ENCODE peak calls at places on chromosomes 2 and 18, in nine cellular contexts. Q is mesothelial cell of epicardium; H is fibroblast of the aortic adventitia; N is mesendoderm; R is nephron progenitor cell; A is germinal center; W is effector memory CD4-positive, alpha-beta T cell; K is brain microvascular endothelial cell; Y is pons. F is an unnamed sample.
A peak's percentile ranks its signal among the peaks of the same experiment; 100 is the strongest.

GRCh38 chr2:168216351-168217005 is 30.9 kb downstream of the STK39 start:
- DNase-seq in Y (no peak), A (no peak), K (no peak), N (no peak), H (peak; percentile 40), R (no peak), W (no peak), Q (no peak), F (peak; percentile 58)

GRCh38 chr2:118842687-118843491 is 4.6 kb downstream of the EN1 start:
- DNase-seq in K (no peak), R (peak; percentile 56), Q (no peak), N (peak; percentile 62), H (no peak), A (no peak), W (no peak), Y (no peak), F (no peak)

GRCh38 chr2:200357845-200358244 is 51.4 kb downstream of the SPATS2L start:
- DNase-seq in A (no peak), Y (no peak), K (no peak), R (no peak), N (no peak), Q (no peak), H (peak; percentile 70), W (no peak), F (peak; percentile 51)

GRCh38 chr2:9474361-9475117 is at the start of gene IAH1:
- DNase-seq in Y (peak; percentile 57), R (peak; percentile 52), Q (peak; percentile 51), N (peak; percentile 36), K (no peak), W (peak; percentile 66), H (peak; percentile 30), A (peak; percentile 86), F (peak; percentile 77)

GRCh38 chr2:8568543-8569302 is 113.1 kb upstream of the ID2 start:
- DNase-seq in W (no peak), Y (no peak), H (peak; percentile 37), K (no peak), A (no peak), R (no peak), N (no peak), Q (no peak), F (no peak)

GRCh38 chr2:37287966-37288365 is 36.7 kb downstream of the PRKD3 start:
- DNase-seq in N (peak; percentile 37), W (no peak), Y (no peak), R (no peak), Q (no peak), K (no peak), A (peak; percentile 18), H (no peak), F (no peak)

GRCh38 chr18:55054591-55054990 is 95.3 kb upstream of the CCDC68 start:
- DNase-seq in R (no peak), W (no peak), A (no peak), K (no peak), H (no peak), Q (no peak), Y (peak; percentile 52), N (no peak), F (peak; percentile 64)

GRCh38 chr2:218679119-218679518 is 7.2 kb downstream of the STK36 start:
- DNase-seq in K (no peak), R (no peak), N (no peak), W (no peak), Y (no peak), H (no peak), A (no peak), Q (no peak), F (peak; percentile 54)

GRCh38 chr18:44509048-44509447 is 171.6 kb upstream of the SETBP1 start:
- DNase-seq in Y (no peak), H (no peak), W (no peak), Q (no peak), A (no peak), N (no peak), K (no peak), R (no peak), F (no peak)

GRCh38 chr2:58304843-58305242 is 63.7 kb upstream of the FANCL start:
- DNase-seq in Q (no peak), H (no peak), Y (no peak), A (no peak), W (no peak), K (no peak), R (no peak), N (peak; percentile 67), F (no peak)

GRCh38 chr18:67919316-67919715 is 402.8 kb upstream of the DSEL start:
- DNase-seq in H (no peak), N (no peak), Q (no peak), W (no peak), Y (no peak), R (no peak), K (no peak), A (no peak), F (no peak)

GRCh38 chr2:119259296-119259860 is 35.7 kb downstream of the STEAP3 start:
- DNase-seq in N (peak; percentile 47), R (no peak), H (peak; percentile 13), Y (peak; percentile 87), W (no peak), Q (no peak), K (no peak), A (no peak), F (no peak)

GRCh38 chr2:234496835-234497591 is at the start of gene ARL4C:
- DNase-seq in R (peak; percentile 82), K (peak; percentile 25), W (peak; percentile 68), Y (no peak), Q (peak; percentile 73), A (peak; percentile 79), N (peak; percentile 81), H (peak; percentile 43), F (peak; percentile 89)

GRCh38 chr2:27871805-27872204 is 18.4 kb downstream of the RBKS start:
- DNase-seq in Y (no peak), R (no peak), Q (no peak), N (peak; percentile 5), A (no peak), H (no peak), K (no peak), W (no peak), F (no peak)

GRCh38 chr18:3189884-3190283 is 29.9 kb downstream of the MYOM1 start:
- DNase-seq in Y (no peak), N (no peak), A (no peak), K (no peak), W (no peak), H (no peak), R (no peak), Q (no peak), F (no peak)

GRCh38 chr2:217076651-217077232 is 216.9 kb upstream of the TNP1 start:
- DNase-seq in Y (no peak), A (no peak), Q (no peak), K (no peak), N (no peak), W (no peak), R (peak; percentile 26), H (no peak), F (no peak)

GRCh38 chr18:75016025-75016717 is 192.8 kb downstream of the PTGR3 start:
- DNase-seq in K (no peak), Q (no peak), N (no peak), H (no peak), A (peak; percentile 16), W (no peak), Y (no peak), R (no peak), F (no peak)

GRCh38 chr2:128354731-128355470 is 36.2 kb upstream of the HS6ST1 start:
- DNase-seq in W (no peak), Q (no peak), N (no peak), K (peak; percentile 39), A (no peak), Y (no peak), R (no peak), H (peak; percentile 71), F (peak; percentile 69)

GRCh38 chr2:162153608-162154224 is 1.7 kb upstream of the GCG start:
- DNase-seq in K (peak; percentile 35), R (peak; percentile 70), W (no peak), A (peak; percentile 25), Q (peak; percentile 51), H (peak; percentile 39), N (peak; percentile 69), Y (peak; percentile 25), F (peak; percentile 53)

GRCh38 chr2:18439716-18440115 is 120.7 kb downstream of the RDH14 start:
- DNase-seq in N (no peak), Q (no peak), H (no peak), W (no peak), A (no peak), Y (no peak), K (no peak), R (no peak), F (no peak)

GRCh38 chr18:39211461-39211860 is 1645.9 kb upstream of the CELF4 start:
- DNase-seq in Y (no peak), N (no peak), Q (no peak), W (no peak), R (no peak), K (no peak), H (no peak), A (no peak), F (no peak)

GRCh38 chr2:171217330-171217729 is 56.6 kb upstream of the TLK1 start:
- DNase-seq in Q (no peak), R (no peak), Y (no peak), H (no peak), W (no peak), N (peak; percentile 57), K (no peak), A (no peak), F (no peak)

GRCh38 chr18:70069381-70069780 is 121.7 kb upstream of the CD226 start:
- DNase-seq in H (no peak), K (no peak), Q (no peak), A (no peak), R (no peak), N (no peak), W (no peak), Y (no peak), F (no peak)

GRCh38 chr2:22855761-22856184 is 529.2 kb upstream of the KLHL29 start:
- DNase-seq in A (no peak), W (no peak), K (no peak), N (no peak), Q (no peak), R (no peak), H (no peak), Y (no peak), F (no peak)

GRCh38 chr18:44197837-44198236 is 482.9 kb upstream of the SETBP1 start:
- DNase-seq in W (no peak), Q (no peak), A (no peak), H (no peak), N (no peak), R (no peak), K (no peak), Y (no peak), F (no peak)

GRCh38 chr2:101151141-101151858 is at the start of gene TBC1D8:
- DNase-seq in K (peak; percentile 51), H (peak; percentile 75), A (peak; percentile 88), Y (peak; percentile 62), N (peak; percentile 90), W (peak; percentile 44), R (peak; percentile 92), Q (peak; percentile 81), F (peak; percentile 88)

GRCh38 chr18:46148810-46149209 is 44.6 kb downstream of the HAUS1 start:
- DNase-seq in K (peak; percentile 67), N (peak; percentile 88), Y (peak; percentile 60), A (peak; percentile 34), H (peak; percentile 77), R (peak; percentile 61), Q (peak; percentile 45), W (peak; percentile 10), F (peak; percentile 71)